ENCODE peak calls at places on chromosomes 11 and 22, in four cellular contexts. O is H9, D is H1, H is trophoblast cell. A is an unnamed sample. For H3K79me1, H3K4me1 and H3K79me2, the result is how much of the 10 kb centered on the place peaks cover.

GRCh38 chr22:33542153-33542552 is 378.1 kb downstream of the LARGE1 start:
- DNase-seq in O (no peak), D (no peak), H (no peak), A (no peak)

GRCh38 chr11:134973801-134974200 is 561.8 kb upstream of the B3GAT1 start:
- DNase-seq in O (no peak), D (no peak), H (no peak), A (no peak)

GRCh38 chr11:117445097-117445658 is 117.5 kb downstream of the CEP164 start:
- DNase-seq in O (no peak), D (no peak), H (no peak), A (no peak)

GRCh38 chr11:119814766-119815165 is 85.8 kb upstream of the NECTIN1 start:
- DNase-seq in O (no peak), D (no peak), H (no peak), A (no peak)

GRCh38 chr22:32203181-32204105 is 1.4 kb downstream of the RFPL2 start:
- DNase-seq in O (no peak), D (peak), H (no peak), A (no peak)

GRCh38 chr11:30635401-30635989 is 49.3 kb upstream of the MPPED2 start:
- DNase-seq in O (peak), D (peak), H (no peak), A (peak)

GRCh38 chr11:113415343-113415742 is 27.8 kb downstream of the ANKK1 start:
- DNase-seq in O (no peak), D (no peak), H (no peak), A (no peak)

GRCh38 chr11:98561216-98561615 is 459.5 kb upstream of the CNTN5 start:
- DNase-seq in O (peak), D (no peak), H (no peak), A (no peak)

GRCh38 chr11:7677071-7677470 is 3.8 kb upstream of the CYB5R2 start:
- DNase-seq in O (no peak), D (no peak), H (peak), A (peak)

GRCh38 chr22:49525366-49525765 is 302.3 kb downstream of the BRD1 start:
- DNase-seq in O (no peak), D (no peak), H (no peak), A (no peak)

GRCh38 chr11:68828155-68828931 is 13.4 kb downstream of the CPT1A start:
- DNase-seq in O (no peak), D (no peak), H (no peak), A (no peak)
- H3K79me1 ChIP-seq in O (under half), D (under half), H (under half), A (under half)

DNA sequence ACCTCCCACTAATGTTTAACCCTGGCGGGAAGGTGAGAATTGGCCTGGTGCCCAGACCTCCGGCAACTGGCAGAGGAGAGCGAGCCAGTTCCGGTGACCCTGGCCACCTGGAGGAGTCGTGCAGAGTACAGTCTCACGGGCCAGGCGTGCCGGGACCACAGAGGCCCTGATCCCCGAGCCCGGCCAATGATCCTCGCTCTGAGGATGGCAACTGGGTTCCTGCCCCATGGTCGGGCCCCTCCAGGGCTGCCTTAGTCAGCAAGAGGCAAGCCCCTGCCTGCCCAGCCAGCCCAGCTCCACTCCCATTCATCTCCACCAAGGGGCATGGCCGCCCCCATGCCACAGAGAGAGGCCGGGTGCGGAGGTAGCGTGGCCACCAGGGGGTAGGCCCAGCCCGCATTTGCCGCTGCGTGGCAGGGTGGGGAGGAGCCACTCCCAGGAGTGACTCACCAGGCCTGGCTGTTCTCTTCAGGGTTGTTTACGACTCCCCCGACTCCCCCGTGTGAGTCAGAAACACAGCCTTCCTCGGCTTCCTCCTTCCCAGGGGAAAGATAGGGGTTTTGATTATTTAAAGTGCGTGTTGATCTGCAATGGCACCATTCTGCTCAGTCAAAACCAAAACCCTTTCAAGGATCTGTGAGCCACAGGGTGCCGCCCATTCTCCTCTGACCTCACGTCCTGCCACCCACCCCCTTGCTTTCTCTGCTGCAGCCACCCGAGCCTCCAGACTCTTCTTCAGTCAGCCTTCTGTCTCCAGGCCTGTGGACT is at the start of gene SLC25A45:
- DNase-seq in O (peak), D (peak), H (peak), A (peak)
- H3K4me1 ChIP-seq in O (under half), D (under half), H (under half), A (under half)

DNA sequence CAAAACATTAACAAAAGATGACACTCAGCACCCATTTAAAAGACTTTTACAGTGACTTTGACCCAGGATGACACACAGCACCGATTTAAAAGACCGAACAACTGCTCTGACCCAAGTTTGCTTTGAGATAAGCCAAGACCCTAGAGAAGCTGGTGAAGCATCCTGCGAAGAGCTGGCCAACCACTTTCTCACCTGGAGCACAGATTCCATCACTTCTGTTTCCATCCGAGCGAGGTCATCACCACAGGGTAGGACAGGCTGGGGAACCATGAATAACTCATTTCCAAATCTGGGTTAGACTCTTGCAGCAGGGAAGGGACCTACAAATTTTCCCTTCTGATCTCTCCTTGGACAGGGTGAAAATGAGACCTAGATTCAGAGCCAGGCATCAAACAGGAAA is 12.9 kb downstream of the CLMP start:
- DNase-seq in O (no peak), D (no peak), H (no peak), A (peak)
- H3K79me2 ChIP-seq in O (under half), D (under half), H (under half), A (under half)

GRCh38 chr11:45159781-45160365 is 13.4 kb downstream of the PRDM11 start:
- DNase-seq in O (no peak), D (no peak), H (no peak), A (no peak)

GRCh38 chr11:45158210-45158644 is 11.8 kb downstream of the PRDM11 start:
- DNase-seq in O (no peak), D (no peak), H (no peak), A (no peak)

GRCh38 chr11:45156731-45157130 is 10.3 kb downstream of the PRDM11 start:
- DNase-seq in O (no peak), D (no peak), H (no peak), A (no peak)

GRCh38 chr11:45157247-45158209 is 11.1 kb downstream of the PRDM11 start:
- DNase-seq in O (no peak), D (no peak), H (no peak), A (no peak)

GRCh38 chr11:45158891-45159605 is 12.6 kb downstream of the PRDM11 start:
- DNase-seq in O (no peak), D (no peak), H (no peak), A (no peak)
- H3K79me1 ChIP-seq in O (under half), D (under half), H (under half), A (under half)

GRCh38 chr11:954392-955144 is 28.9 kb downstream of the AP2A2 start:
- DNase-seq in O (no peak), D (no peak), H (no peak), A (no peak)
- H3K4me1 ChIP-seq in O (under half), D (under half), H (half or more), A (under half)

DNA sequence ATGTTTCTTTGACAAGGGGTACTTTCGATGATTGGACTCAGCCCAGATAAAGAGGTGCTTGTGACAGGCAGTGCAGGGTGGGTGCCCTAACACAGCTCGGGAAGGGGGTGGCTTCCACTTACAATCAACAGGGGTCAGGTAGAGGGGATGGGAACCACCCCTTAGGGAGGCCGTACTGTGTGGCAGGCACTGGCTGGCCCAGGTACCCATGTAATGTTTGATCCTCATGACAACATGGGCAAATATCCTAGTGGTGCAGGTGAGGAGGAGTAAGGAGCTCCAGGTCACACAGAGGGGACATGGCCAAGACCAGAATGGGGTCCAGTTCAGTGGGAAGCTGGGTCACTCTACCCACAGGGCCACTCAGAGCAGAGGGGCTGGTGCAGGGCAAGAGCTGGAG is 3.1 kb downstream of the APOL4 start:
- DNase-seq in O (no peak), D (no peak), H (no peak), A (no peak)
- H3K79me2 ChIP-seq in O (under half), D (under half), H (under half), A (under half)

GRCh38 chr11:2394818-2395105 is 5.8 kb upstream of the TSSC4 start:
- DNase-seq in O (no peak), D (no peak), H (no peak), A (no peak)
- H3K79me1 ChIP-seq in O (under half), D (under half), H (under half), A (under half)

A was measured in mesendoderm.